ENCODE peak calls at places on chromosomes 12 and 14, in eight cellular contexts. T is left ventricle myocardium inferior; B is thoracic aorta; Q is breast epithelium; E is mammary epithelial cell; S is pancreas; R is CD4-positive, alpha-beta memory T cell; M is upper lobe of right lung. Z is an unnamed sample.

GRCh38 chr14:106802413-106803364 is 1276.3 kb downstream of the TMEM121 start:
- DNase-seq in B (no peak), S (peak; percentile 22), Q (no peak), E (no peak), M (no peak), T (no peak), R (no peak), Z (no peak)

GRCh38 chr14:73792476-73792875 is 59.2 kb upstream of the PTGR2 start:
- DNase-seq in T (no peak), S (no peak), R (no peak), E (no peak), Q (no peak), M (no peak), B (no peak), Z (no peak)

GRCh38 chr12:22415342-22416309 is 81.1 kb upstream of the ST8SIA1 start:
- DNase-seq in R (no peak), E (peak; percentile 46), M (no peak), B (no peak), T (no peak), S (peak; percentile 39), Q (no peak), Z (no peak)

GRCh38 chr14:65318636-65319506 is 93.7 kb upstream of the FUT8 start:
- DNase-seq in Q (no peak), R (no peak), B (no peak), E (no peak), T (no peak), M (no peak), S (no peak), Z (no peak)

GRCh38 chr12:92136021-92136735 is 9.5 kb downstream of the BTG1 start:
- DNase-seq in E (no peak), S (peak; percentile 36), R (no peak), B (no peak), Q (no peak), M (no peak), T (no peak), Z (no peak)

GRCh38 chr14:102503576-102504224 is 5.9 kb downstream of the ANKRD9 start:
- DNase-seq in R (no peak), E (no peak), B (no peak), M (no peak), Q (no peak), T (no peak), S (no peak), Z (no peak)

GRCh38 chr12:43696154-43696553 is 62.4 kb downstream of the PUS7L start:
- DNase-seq in E (no peak), R (no peak), S (no peak), T (no peak), B (no peak), Q (no peak), M (no peak), Z (no peak)

GRCh38 chr12:20646239-20646827 is 48.8 kb upstream of the SLCO1C1 start:
- DNase-seq in E (peak; percentile 16), T (no peak), M (no peak), B (no peak), R (no peak), S (no peak), Q (no peak), Z (no peak)

GRCh38 chr12:88501976-88502938 is 78.0 kb downstream of the KITLG start:
- DNase-seq in R (no peak), E (peak; percentile 67), T (no peak), S (no peak), B (no peak), Q (no peak), M (no peak), Z (no peak)

GRCh38 chr12:62291888-62292760 is 31.9 kb downstream of the USP15 start:
- DNase-seq in B (no peak), S (no peak), T (no peak), R (no peak), M (no peak), E (peak; percentile 63), Q (no peak), Z (no peak)

GRCh38 chr12:65501093-65501621 is 222.7 kb downstream of the MSRB3 start:
- DNase-seq in T (peak; percentile 79), E (no peak), Q (no peak), B (peak; percentile 25), S (no peak), M (no peak), R (no peak), Z (no peak)

GRCh38 chr12:109234012-109234411 is 75.1 kb downstream of the FOXN4 start:
- DNase-seq in S (no peak), M (no peak), T (no peak), R (no peak), E (no peak), Q (no peak), B (no peak), Z (no peak)

GRCh38 chr12:109228664-109229063 is 80.4 kb downstream of the FOXN4 start:
- DNase-seq in B (no peak), E (no peak), M (no peak), S (no peak), Q (no peak), T (no peak), R (no peak), Z (no peak)

GRCh38 chr12:109232731-109233130 is 76.4 kb downstream of the FOXN4 start:
- DNase-seq in Q (no peak), T (no peak), M (no peak), R (no peak), S (no peak), E (no peak), B (no peak), Z (no peak)

DNA sequence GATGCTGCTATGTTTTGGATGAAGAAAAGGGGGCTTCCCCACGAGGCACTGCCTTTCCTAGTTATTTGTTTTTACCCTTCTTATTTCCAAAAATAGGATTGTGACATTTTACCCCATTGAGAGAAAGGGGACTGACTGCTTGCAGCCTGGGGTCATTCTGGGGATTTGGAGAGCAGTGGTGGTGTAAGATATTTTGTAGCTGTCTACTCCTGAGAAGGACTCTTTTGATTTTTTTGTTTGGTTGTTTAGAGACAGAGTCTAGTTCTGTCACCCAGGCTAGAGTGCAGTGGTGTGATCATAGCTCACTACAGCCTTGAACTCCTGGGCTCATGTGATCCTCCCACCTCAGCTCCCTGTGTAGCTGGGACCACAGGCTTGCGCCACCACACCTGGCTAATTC is 78.9 kb downstream of the FOXN4 start:
- DNase-seq in Q (no peak), B (no peak), T (no peak), S (no peak), R (no peak), E (no peak), M (no peak), Z (no peak)
- H3K4me3 ChIP-seq in Q (no peak overlapping the region), B (no peak overlapping the region), T (no peak overlapping the region), S (no peak overlapping the region), R (no peak overlapping the region), E (no peak overlapping the region), M (no peak overlapping the region), Z (no peak overlapping the region)

GRCh38 chr12:131608740-131609665 is 101.9 kb upstream of the SFSWAP start:
- DNase-seq in S (peak; percentile 70), T (peak; percentile 73), B (no peak), R (peak; percentile 55), Q (peak; percentile 74), M (peak; percentile 85), E (peak; percentile 23), Z (peak; percentile 70)
- H3K4me1 ChIP-seq in S (no peaks in the 10 kb centered on the region), T (no peaks in the 10 kb centered on the region), B (no peaks in the 10 kb centered on the region), R (peaks cover 56% of the 10 kb centered on the region), Q (no peaks in the 10 kb centered on the region), M (peaks cover 8% of the 10 kb centered on the region), E (no peaks in the 10 kb centered on the region), Z (peaks cover 54% of the 10 kb centered on the region)

GRCh38 chr12:27555928-27556778 is 32.1 kb downstream of the PPFIBP1 start:
- DNase-seq in S (no peak), Q (no peak), E (peak; percentile 63), M (no peak), T (no peak), B (no peak), R (no peak), Z (no peak)
- H3K27ac ChIP-seq in S (peak overlapping the region; percentile 36), Q (peak overlapping the region; percentile 77), E (peak overlapping the region; percentile 62), M (peak overlapping the region; percentile 39), T (peak overlapping the region; percentile 95), B (peak overlapping the region; percentile 75), R (no peak overlapping the region), Z (no peak overlapping the region)

DNA sequence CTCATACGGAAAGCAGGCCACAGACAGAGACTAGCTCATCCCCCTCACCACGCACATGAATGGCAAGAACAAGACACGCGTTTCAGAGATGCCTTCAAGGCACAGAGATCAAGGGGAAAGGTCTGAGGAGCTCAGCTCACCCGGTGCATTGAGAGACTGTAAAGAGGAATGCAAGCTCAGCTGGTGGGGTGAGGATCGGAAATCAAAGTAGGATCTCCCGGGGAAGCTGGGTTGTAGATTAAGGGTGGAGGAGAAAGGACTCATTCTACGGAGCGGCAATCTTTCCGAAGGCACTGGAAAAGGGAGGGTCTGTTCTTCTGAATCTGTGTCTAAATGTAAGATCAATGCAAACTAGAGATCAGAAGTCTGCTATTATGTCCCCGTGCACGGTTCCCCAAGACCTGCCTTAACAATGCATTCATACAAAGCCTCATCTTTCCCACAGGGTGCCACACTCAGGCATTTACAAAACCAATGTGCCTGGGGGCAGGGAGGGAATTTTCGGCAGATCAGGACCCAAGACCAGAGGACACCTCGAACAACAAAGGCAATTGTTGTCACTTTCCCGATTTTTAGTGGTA is 41.6 kb upstream of the PYGL start:
- DNase-seq in R (no peak), Q (no peak), E (no peak), T (no peak), M (no peak), S (no peak), B (no peak), Z (no peak)
- H3K4me3 ChIP-seq in R (no peak overlapping the region), Q (no peak overlapping the region), E (no peak overlapping the region), T (no peak overlapping the region), M (no peak overlapping the region), S (no peak overlapping the region), B (no peak overlapping the region), Z (no peak overlapping the region)

DNA sequence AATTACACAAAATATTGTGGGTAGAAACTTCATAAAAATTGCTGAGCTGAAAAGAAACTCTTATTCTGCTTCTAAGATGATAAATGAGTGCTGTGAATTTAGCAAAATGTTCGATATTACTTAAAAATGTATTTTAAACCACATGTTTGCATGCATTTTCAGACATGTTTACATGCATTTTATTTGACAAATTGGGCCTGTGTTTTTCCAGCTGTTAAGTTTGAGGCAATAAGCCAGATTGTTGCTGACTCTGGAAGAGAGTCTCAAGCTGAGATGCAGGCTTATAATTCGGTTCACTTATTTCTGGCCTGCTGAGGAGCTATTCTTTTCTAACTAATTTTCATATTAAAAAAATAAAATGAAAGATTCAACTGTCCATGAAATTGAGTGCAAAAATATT is 110.1 kb downstream of the SYNE2 start:
- DNase-seq in B (no peak), R (no peak), S (no peak), T (no peak), Q (no peak), E (no peak), M (no peak), Z (no peak)
- H3K4me1 ChIP-seq in B (peaks cover 14% of the 10 kb centered on the region), R (no peaks in the 10 kb centered on the region), S (no peaks in the 10 kb centered on the region), T (peaks cover 24% of the 10 kb centered on the region), Q (no peaks in the 10 kb centered on the region), E (no peaks in the 10 kb centered on the region), M (peaks cover 4% of the 10 kb centered on the region), Z (no peaks in the 10 kb centered on the region)